ENCODE peak calls at places on chromosomes 1 and 21, in six cellular contexts. One of them, this sample, is unnamed. For H4K20me1, the result is how much of the 10 kb centered on the place peaks cover.

GRCh38 chr1:87129038-87129437 is 199.6 kb upstream of the LMO4 start:
- DNase-seq in fibroblast of lung: no peak
- DNase-seq in astrocyte: no peak
- DNase-seq in endothelial cell of umbilical vein: no peak
- DNase-seq in PC-9: no peak
- DNase-seq in K562: no peak
- DNase-seq in this sample: no peak

GRCh38 chr1:244964112-244964971 is 100.0 kb upstream of the HNRNPU start:
- DNase-seq in fibroblast of lung: peak
- DNase-seq in PC-9: peak
- DNase-seq in endothelial cell of umbilical vein: peak
- DNase-seq in astrocyte: peak
- DNase-seq in K562: no peak
- DNase-seq in this sample: peak

GRCh38 chr1:65514083-65514482 is 93.6 kb downstream of the LEPR start:
- DNase-seq in endothelial cell of umbilical vein: no peak
- DNase-seq in astrocyte: no peak
- DNase-seq in fibroblast of lung: no peak
- DNase-seq in PC-9: no peak
- DNase-seq in K562: no peak
- DNase-seq in this sample: peak

GRCh38 chr1:235720544-235720943 is 71.0 kb upstream of the GNG4 start:
- DNase-seq in fibroblast of lung: peak
- DNase-seq in endothelial cell of umbilical vein: no peak
- DNase-seq in astrocyte: no peak
- DNase-seq in K562: no peak
- DNase-seq in PC-9: no peak
- DNase-seq in this sample: peak

GRCh38 chr1:6503884-6504602 is 12.6 kb upstream of the PLEKHG5 start:
- DNase-seq in fibroblast of lung: no peak
- DNase-seq in endothelial cell of umbilical vein: no peak
- DNase-seq in K562: no peak
- DNase-seq in astrocyte: no peak
- DNase-seq in PC-9: no peak
- DNase-seq in this sample: no peak

GRCh38 chr1:231421971-231422797 is at the start of gene EGLN1:
- DNase-seq in K562: peak
- DNase-seq in PC-9: peak
- DNase-seq in endothelial cell of umbilical vein: peak
- DNase-seq in astrocyte: peak
- DNase-seq in fibroblast of lung: peak
- DNase-seq in this sample: peak

GRCh38 chr1:116168277-116169032 is 57.3 kb downstream of the MAB21L3 start:
- DNase-seq in astrocyte: no peak
- DNase-seq in K562: peak
- DNase-seq in endothelial cell of umbilical vein: peak
- DNase-seq in fibroblast of lung: peak
- DNase-seq in PC-9: peak
- DNase-seq in this sample: peak

GRCh38 chr1:43970502-43970901 is 692 bp downstream of the DPH2 start:
- DNase-seq in fibroblast of lung: no peak
- DNase-seq in K562: no peak
- DNase-seq in endothelial cell of umbilical vein: no peak
- DNase-seq in astrocyte: no peak
- DNase-seq in PC-9: no peak
- DNase-seq in this sample: peak

GRCh38 chr1:196678510-196678884 is 26.7 kb downstream of the CFH start:
- DNase-seq in astrocyte: peak
- DNase-seq in PC-9: peak
- DNase-seq in endothelial cell of umbilical vein: no peak
- DNase-seq in fibroblast of lung: peak
- DNase-seq in K562: no peak
- DNase-seq in this sample: peak

GRCh38 chr21:42840411-42841155 is 38.8 kb downstream of the WDR4 start:
- DNase-seq in endothelial cell of umbilical vein: no peak
- DNase-seq in PC-9: no peak
- DNase-seq in K562: no peak
- DNase-seq in fibroblast of lung: no peak
- DNase-seq in astrocyte: no peak
- DNase-seq in this sample: no peak

GRCh38 chr1:106325600-106325999 is 730.9 kb upstream of the PRMT6 start:
- DNase-seq in fibroblast of lung: no peak
- DNase-seq in K562: no peak
- DNase-seq in endothelial cell of umbilical vein: no peak
- DNase-seq in PC-9: no peak
- DNase-seq in astrocyte: no peak
- DNase-seq in this sample: no peak

GRCh38 chr1:3074800-3075199 is 5.8 kb downstream of the PRDM16 start:
- DNase-seq in endothelial cell of umbilical vein: no peak
- DNase-seq in astrocyte: peak
- DNase-seq in PC-9: no peak
- DNase-seq in K562: no peak
- DNase-seq in fibroblast of lung: peak
- DNase-seq in this sample: no peak

GRCh38 chr1:94529416-94529815 is 12.1 kb downstream of the F3 start:
- DNase-seq in endothelial cell of umbilical vein: no peak
- DNase-seq in astrocyte: no peak
- DNase-seq in PC-9: no peak
- DNase-seq in K562: no peak
- DNase-seq in fibroblast of lung: no peak
- DNase-seq in this sample: no peak
- H4K20me1 ChIP-seq in endothelial cell of umbilical vein: under half
- H4K20me1 ChIP-seq in astrocyte: under half
- H4K20me1 ChIP-seq in PC-9: under half
- H4K20me1 ChIP-seq in K562: under half
- H4K20me1 ChIP-seq in fibroblast of lung: under half
- H4K20me1 ChIP-seq in this sample: under half

GRCh38 chr21:45405819-45406762 is 1.1 kb downstream of the COL18A1 start:
- DNase-seq in PC-9: peak
- DNase-seq in K562: no peak
- DNase-seq in endothelial cell of umbilical vein: peak
- DNase-seq in fibroblast of lung: peak
- DNase-seq in astrocyte: peak
- DNase-seq in this sample: peak
- TF ChIP-seq EZH2 in PC-9: no peak
- TF ChIP-seq EZH2 in K562: no peak
- TF ChIP-seq EZH2 in endothelial cell of umbilical vein: no peak
- TF ChIP-seq EZH2 in fibroblast of lung: no peak
- TF ChIP-seq EZH2 in astrocyte: no peak
- TF ChIP-seq EZH2 in this sample: no peak

DNA sequence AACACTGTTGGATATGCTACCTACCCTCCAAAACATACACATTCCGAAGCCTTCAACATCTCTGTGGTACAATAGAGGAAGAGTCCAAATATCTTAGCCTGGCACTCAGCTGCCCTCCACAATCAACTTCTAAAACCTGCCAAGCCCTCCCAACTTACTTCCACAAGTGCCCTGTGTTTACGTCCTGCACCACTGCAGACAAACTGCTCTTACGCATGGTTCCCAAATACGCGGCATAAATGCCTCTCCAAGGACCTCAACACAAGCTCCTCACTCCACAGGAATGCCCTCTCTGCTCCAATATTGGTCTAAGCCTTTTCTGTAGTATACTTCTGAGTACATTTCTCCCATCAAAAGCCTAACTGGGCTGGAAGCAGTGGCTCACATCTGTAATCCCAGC is 6.8 kb downstream of the AK2 start:
- DNase-seq in astrocyte: no peak
- DNase-seq in PC-9: no peak
- DNase-seq in fibroblast of lung: no peak
- DNase-seq in endothelial cell of umbilical vein: no peak
- DNase-seq in K562: no peak
- DNase-seq in this sample: no peak
- H4K20me1 ChIP-seq in astrocyte: half or more
- H4K20me1 ChIP-seq in PC-9: half or more
- H4K20me1 ChIP-seq in fibroblast of lung: under half
- H4K20me1 ChIP-seq in endothelial cell of umbilical vein: under half
- H4K20me1 ChIP-seq in K562: under half
- H4K20me1 ChIP-seq in this sample: under half

GRCh38 chr1:25617626-25618432 is 1.2 kb downstream of the MAN1C1 start:
- DNase-seq in PC-9: no peak
- DNase-seq in astrocyte: no peak
- DNase-seq in fibroblast of lung: no peak
- DNase-seq in endothelial cell of umbilical vein: no peak
- DNase-seq in K562: no peak
- DNase-seq in this sample: peak
- TF ChIP-seq EZH2 in PC-9: no peak
- TF ChIP-seq EZH2 in astrocyte: peak
- TF ChIP-seq EZH2 in fibroblast of lung: peak
- TF ChIP-seq EZH2 in endothelial cell of umbilical vein: peak
- TF ChIP-seq EZH2 in K562: no peak
- TF ChIP-seq EZH2 in this sample: peak

GRCh38 chr1:204741440-204741839 is 55.9 kb upstream of the LRRN2 start:
- DNase-seq in PC-9: no peak
- DNase-seq in astrocyte: no peak
- DNase-seq in fibroblast of lung: no peak
- DNase-seq in K562: no peak
- DNase-seq in endothelial cell of umbilical vein: no peak
- DNase-seq in this sample: no peak
- H4K20me1 ChIP-seq in PC-9: under half
- H4K20me1 ChIP-seq in astrocyte: under half
- H4K20me1 ChIP-seq in fibroblast of lung: under half
- H4K20me1 ChIP-seq in K562: under half
- H4K20me1 ChIP-seq in endothelial cell of umbilical vein: under half
- H4K20me1 ChIP-seq in this sample: under half

DNA sequence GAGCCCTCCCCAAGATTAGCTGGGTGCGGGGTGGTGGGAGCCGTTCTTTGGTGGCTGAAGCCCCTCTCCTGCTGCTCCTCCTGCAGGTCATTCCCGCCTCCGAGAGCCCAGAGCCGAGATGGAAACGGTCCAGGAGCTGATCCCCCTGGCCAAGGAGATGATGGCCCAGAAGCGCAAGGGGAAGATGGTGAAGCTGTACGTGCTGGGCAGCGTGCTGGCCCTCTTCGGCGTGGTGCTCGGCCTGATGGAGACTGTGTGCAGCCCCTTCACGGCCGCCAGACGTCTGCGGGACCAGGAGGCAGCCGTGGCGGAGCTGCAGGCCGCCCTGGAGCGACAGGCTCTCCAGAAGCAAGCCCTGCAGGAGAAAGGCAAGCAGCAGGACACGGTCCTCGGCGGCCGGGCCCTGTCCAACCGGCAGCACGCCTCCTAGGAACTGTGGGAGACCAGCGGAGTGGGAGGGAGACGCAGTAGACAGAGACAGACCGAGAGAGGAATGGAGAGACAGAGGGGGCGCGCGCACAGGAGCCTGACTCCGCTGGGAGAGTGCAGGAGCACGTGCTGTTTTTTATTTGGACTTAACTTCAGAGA is 449 bp downstream of the G0S2 start:
- DNase-seq in PC-9: peak
- DNase-seq in K562: no peak
- DNase-seq in endothelial cell of umbilical vein: peak
- DNase-seq in astrocyte: peak
- DNase-seq in fibroblast of lung: peak
- DNase-seq in this sample: peak
- TF ChIP-seq EZH2 in PC-9: no peak
- TF ChIP-seq EZH2 in K562: no peak
- TF ChIP-seq EZH2 in endothelial cell of umbilical vein: no peak
- TF ChIP-seq EZH2 in astrocyte: peak
- TF ChIP-seq EZH2 in fibroblast of lung: no peak
- TF ChIP-seq EZH2 in this sample: no peak

DNA sequence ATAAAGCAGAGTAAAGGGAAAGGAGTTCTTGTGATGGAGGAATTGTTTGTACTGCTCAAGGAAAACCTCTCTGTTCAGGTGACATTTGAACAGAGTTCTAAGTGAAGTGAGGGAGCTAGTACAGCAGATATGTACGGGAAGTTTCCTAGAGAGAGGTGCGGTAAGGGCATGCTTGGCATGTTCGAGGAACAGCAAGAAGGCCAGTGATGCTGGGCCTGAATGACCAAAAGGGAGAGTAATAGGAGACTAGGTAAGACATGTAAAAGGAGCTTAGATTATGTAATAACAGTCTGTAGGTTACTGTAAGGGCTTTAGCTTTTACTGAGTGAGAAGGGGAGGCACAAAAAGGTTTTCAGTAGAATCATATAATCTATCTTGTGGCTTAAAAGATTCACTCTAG is 63.9 kb downstream of the PIK3R3 start:
- DNase-seq in endothelial cell of umbilical vein: no peak
- DNase-seq in PC-9: no peak
- DNase-seq in K562: no peak
- DNase-seq in fibroblast of lung: no peak
- DNase-seq in astrocyte: no peak
- DNase-seq in this sample: no peak
- H4K20me1 ChIP-seq in endothelial cell of umbilical vein: under half
- H4K20me1 ChIP-seq in PC-9: under half
- H4K20me1 ChIP-seq in K562: under half
- H4K20me1 ChIP-seq in fibroblast of lung: under half
- H4K20me1 ChIP-seq in astrocyte: under half
- H4K20me1 ChIP-seq in this sample: under half

GRCh38 chr1:246292571-246292970 is 214.5 kb downstream of the SMYD3 start:
- DNase-seq in K562: no peak
- DNase-seq in fibroblast of lung: no peak
- DNase-seq in astrocyte: no peak
- DNase-seq in endothelial cell of umbilical vein: peak
- DNase-seq in PC-9: no peak
- DNase-seq in this sample: no peak
- TF ChIP-seq EZH2 in K562: no peak
- TF ChIP-seq EZH2 in fibroblast of lung: no peak
- TF ChIP-seq EZH2 in astrocyte: no peak
- TF ChIP-seq EZH2 in endothelial cell of umbilical vein: no peak
- TF ChIP-seq EZH2 in PC-9: no peak
- TF ChIP-seq EZH2 in this sample: no peak

GRCh38 chr1:23122796-23123195 is 45.9 kb downstream of the LUZP1 start:
- DNase-seq in PC-9: no peak
- DNase-seq in K562: no peak
- DNase-seq in endothelial cell of umbilical vein: no peak
- DNase-seq in fibroblast of lung: no peak
- DNase-seq in astrocyte: no peak
- DNase-seq in this sample: no peak

GRCh38 chr1:23122023-23122738 is 46.5 kb downstream of the LUZP1 start:
- DNase-seq in fibroblast of lung: peak
- DNase-seq in astrocyte: peak
- DNase-seq in endothelial cell of umbilical vein: peak
- DNase-seq in K562: no peak
- DNase-seq in PC-9: peak
- DNase-seq in this sample: peak

GRCh38 chr1:23124259-23125026 is 44.2 kb downstream of the LUZP1 start:
- DNase-seq in astrocyte: no peak
- DNase-seq in K562: no peak
- DNase-seq in fibroblast of lung: no peak
- DNase-seq in PC-9: no peak
- DNase-seq in endothelial cell of umbilical vein: no peak
- DNase-seq in this sample: no peak

GRCh38 chr1:23125489-23125888 is 43.2 kb downstream of the LUZP1 start:
- DNase-seq in K562: no peak
- DNase-seq in astrocyte: no peak
- DNase-seq in endothelial cell of umbilical vein: no peak
- DNase-seq in PC-9: no peak
- DNase-seq in fibroblast of lung: no peak
- DNase-seq in this sample: no peak

DNA sequence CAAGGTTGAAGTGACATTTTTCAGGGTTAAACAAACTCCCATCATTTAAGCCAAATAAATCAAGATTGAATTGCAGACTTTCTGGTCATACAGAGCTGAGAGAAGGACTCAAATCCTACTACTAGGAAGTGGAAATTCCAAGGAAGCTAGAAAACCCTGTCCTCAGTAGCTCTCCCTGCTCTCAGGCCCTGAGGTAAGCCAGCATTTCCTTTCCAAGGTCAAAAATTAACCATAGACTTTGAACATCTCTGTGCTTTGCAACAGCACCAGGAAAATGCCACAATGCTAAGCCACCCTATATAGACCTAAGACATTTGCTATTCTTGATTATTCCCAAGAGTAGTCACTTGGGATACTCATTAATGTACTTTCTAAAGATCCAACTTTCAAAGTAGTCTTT is 45.1 kb downstream of the LUZP1 start:
- DNase-seq in fibroblast of lung: no peak
- DNase-seq in PC-9: no peak
- DNase-seq in K562: no peak
- DNase-seq in endothelial cell of umbilical vein: no peak
- DNase-seq in astrocyte: no peak
- DNase-seq in this sample: no peak
- H4K20me1 ChIP-seq in fibroblast of lung: under half
- H4K20me1 ChIP-seq in PC-9: under half
- H4K20me1 ChIP-seq in K562: under half
- H4K20me1 ChIP-seq in endothelial cell of umbilical vein: under half
- H4K20me1 ChIP-seq in astrocyte: half or more
- H4K20me1 ChIP-seq in this sample: under half